ENCODE peak calls at places on chromosomes 16 and 17, in six cellular contexts. One of them, this sample, is unnamed.

GRCh38 chr17:76268015-76268749 is 3.0 kb downstream of the UBALD2 start:
- DNase-seq in heart right ventricle: peak
- DNase-seq in posterior cingulate gyrus: peak
- DNase-seq in GM03348: peak
- DNase-seq in ovary: peak
- DNase-seq in COR-L47: no peak
- DNase-seq in this sample: peak

GRCh38 chr16:6124136-6124535 is 1026.5 kb upstream of the EEF2KMT start:
- DNase-seq in heart right ventricle: no peak
- DNase-seq in posterior cingulate gyrus: no peak
- DNase-seq in GM03348: no peak
- DNase-seq in ovary: no peak
- DNase-seq in COR-L47: no peak
- DNase-seq in this sample: no peak

GRCh38 chr16:79563919-79564318 is 36.6 kb downstream of the MAF start:
- DNase-seq in heart right ventricle: no peak
- DNase-seq in posterior cingulate gyrus: no peak
- DNase-seq in GM03348: no peak
- DNase-seq in ovary: no peak
- DNase-seq in COR-L47: no peak
- DNase-seq in this sample: no peak

GRCh38 chr16:31347445-31347844 is 7.5 kb upstream of the ITGAX start:
- DNase-seq in heart right ventricle: no peak
- DNase-seq in posterior cingulate gyrus: no peak
- DNase-seq in GM03348: no peak
- DNase-seq in ovary: no peak
- DNase-seq in COR-L47: no peak
- DNase-seq in this sample: no peak

GRCh38 chr16:30355144-30355953 is at the start of gene CD2BP2:
- DNase-seq in heart right ventricle: peak
- DNase-seq in posterior cingulate gyrus: peak
- DNase-seq in GM03348: peak
- DNase-seq in ovary: peak
- DNase-seq in COR-L47: peak
- DNase-seq in this sample: peak

GRCh38 chr16:4675864-4676786 is 17.2 kb upstream of the NUDT16L1 start:
- DNase-seq in heart right ventricle: no peak
- DNase-seq in posterior cingulate gyrus: no peak
- DNase-seq in GM03348: no peak
- DNase-seq in ovary: no peak
- DNase-seq in COR-L47: no peak
- DNase-seq in this sample: no peak

GRCh38 chr16:9014389-9014788 is 50.7 kb upstream of the USP7 start:
- DNase-seq in heart right ventricle: no peak
- DNase-seq in posterior cingulate gyrus: peak
- DNase-seq in GM03348: no peak
- DNase-seq in ovary: no peak
- DNase-seq in COR-L47: no peak
- DNase-seq in this sample: no peak

GRCh38 chr17:27600471-27600870 is 30.5 kb upstream of the LGALS9 start:
- DNase-seq in heart right ventricle: no peak
- DNase-seq in posterior cingulate gyrus: no peak
- DNase-seq in GM03348: no peak
- DNase-seq in ovary: no peak
- DNase-seq in COR-L47: no peak
- DNase-seq in this sample: no peak

GRCh38 chr16:17757808-17758207 is 287.0 kb upstream of the XYLT1 start:
- DNase-seq in heart right ventricle: no peak
- DNase-seq in posterior cingulate gyrus: no peak
- DNase-seq in GM03348: no peak
- DNase-seq in ovary: no peak
- DNase-seq in COR-L47: no peak
- DNase-seq in this sample: no peak

GRCh38 chr16:85524630-85525463 is 88.3 kb upstream of the GSE1 start:
- DNase-seq in heart right ventricle: peak
- DNase-seq in posterior cingulate gyrus: no peak
- DNase-seq in GM03348: no peak
- DNase-seq in ovary: no peak
- DNase-seq in COR-L47: peak
- DNase-seq in this sample: peak

GRCh38 chr17:8164815-8165131 is 2.0 kb upstream of the VAMP2 start:
- DNase-seq in heart right ventricle: no peak
- DNase-seq in posterior cingulate gyrus: peak
- DNase-seq in GM03348: no peak
- DNase-seq in ovary: peak
- DNase-seq in COR-L47: no peak
- DNase-seq in this sample: no peak

GRCh38 chr17:68514809-68515208 is 2.6 kb downstream of the PRKAR1A start:
- DNase-seq in heart right ventricle: no peak
- DNase-seq in posterior cingulate gyrus: no peak
- DNase-seq in GM03348: peak
- DNase-seq in ovary: no peak
- DNase-seq in COR-L47: no peak
- DNase-seq in this sample: no peak

GRCh38 chr17:67718325-67718941 is 697 bp downstream of the NOL11 start:
- DNase-seq in heart right ventricle: no peak
- DNase-seq in posterior cingulate gyrus: no peak
- DNase-seq in GM03348: peak
- DNase-seq in ovary: no peak
- DNase-seq in COR-L47: no peak
- DNase-seq in this sample: no peak

GRCh38 chr17:74852237-74853047 is 7.2 kb downstream of the GRIN2C start:
- DNase-seq in heart right ventricle: no peak
- DNase-seq in posterior cingulate gyrus: no peak
- DNase-seq in GM03348: no peak
- DNase-seq in ovary: no peak
- DNase-seq in COR-L47: no peak
- DNase-seq in this sample: no peak

GRCh38 chr17:4877089-4877488 is 22.2 kb upstream of the C17orf107 start:
- DNase-seq in heart right ventricle: no peak
- DNase-seq in posterior cingulate gyrus: peak
- DNase-seq in GM03348: no peak
- DNase-seq in ovary: no peak
- DNase-seq in COR-L47: no peak
- DNase-seq in this sample: no peak

GRCh38 chr17:1149869-1150268 is 29.9 kb downstream of the ABR start:
- DNase-seq in heart right ventricle: no peak
- DNase-seq in posterior cingulate gyrus: no peak
- DNase-seq in GM03348: no peak
- DNase-seq in ovary: no peak
- DNase-seq in COR-L47: no peak
- DNase-seq in this sample: no peak

GRCh38 chr16:50278251-50278650 is 11.9 kb downstream of the ADCY7 start:
- DNase-seq in heart right ventricle: no peak
- DNase-seq in posterior cingulate gyrus: peak
- DNase-seq in GM03348: no peak
- DNase-seq in ovary: no peak
- DNase-seq in COR-L47: no peak
- DNase-seq in this sample: no peak

GRCh38 chr16:55146939-55147338 is 177.1 kb upstream of the IRX6 start:
- DNase-seq in heart right ventricle: no peak
- DNase-seq in posterior cingulate gyrus: no peak
- DNase-seq in GM03348: no peak
- DNase-seq in ovary: no peak
- DNase-seq in COR-L47: no peak
- DNase-seq in this sample: no peak

GRCh38 chr16:77373726-77374125 is 61.1 kb downstream of the ADAMTS18 start:
- DNase-seq in heart right ventricle: no peak
- DNase-seq in posterior cingulate gyrus: no peak
- DNase-seq in GM03348: no peak
- DNase-seq in ovary: no peak
- DNase-seq in COR-L47: no peak
- DNase-seq in this sample: no peak

GRCh38 chr17:75755205-75755901 is 9.6 kb downstream of the GALK1 start:
- DNase-seq in heart right ventricle: no peak
- DNase-seq in posterior cingulate gyrus: no peak
- DNase-seq in GM03348: no peak
- DNase-seq in ovary: no peak
- DNase-seq in COR-L47: no peak
- DNase-seq in this sample: peak

GRCh38 chr16:81804134-81804610 is 25.1 kb downstream of the PLCG2 start:
- DNase-seq in heart right ventricle: no peak
- DNase-seq in posterior cingulate gyrus: no peak
- DNase-seq in GM03348: no peak
- DNase-seq in ovary: no peak
- DNase-seq in COR-L47: no peak
- DNase-seq in this sample: no peak

GRCh38 chr17:60652484-60653247 is 25.0 kb upstream of the BCAS3 start:
- DNase-seq in heart right ventricle: no peak
- DNase-seq in posterior cingulate gyrus: no peak
- DNase-seq in GM03348: no peak
- DNase-seq in ovary: no peak
- DNase-seq in COR-L47: no peak
- DNase-seq in this sample: no peak

GRCh38 chr17:10304758-10305300 is 68.0 kb downstream of the MYH13 start:
- DNase-seq in heart right ventricle: no peak
- DNase-seq in posterior cingulate gyrus: no peak
- DNase-seq in GM03348: no peak
- DNase-seq in ovary: no peak
- DNase-seq in COR-L47: no peak
- DNase-seq in this sample: no peak

GRCh38 chr17:31733326-31733725 is 125.7 kb downstream of the COPRS start:
- DNase-seq in heart right ventricle: no peak
- DNase-seq in posterior cingulate gyrus: no peak
- DNase-seq in GM03348: no peak
- DNase-seq in ovary: no peak
- DNase-seq in COR-L47: no peak
- DNase-seq in this sample: no peak

GRCh38 chr16:22428654-22429053 is 54.2 kb upstream of the CDR2 start:
- DNase-seq in heart right ventricle: peak
- DNase-seq in posterior cingulate gyrus: no peak
- DNase-seq in GM03348: no peak
- DNase-seq in ovary: peak
- DNase-seq in COR-L47: no peak
- DNase-seq in this sample: no peak

GRCh38 chr17:76496464-76496863 is 4.8 kb downstream of the RHBDF2 start:
- DNase-seq in heart right ventricle: no peak
- DNase-seq in posterior cingulate gyrus: no peak
- DNase-seq in GM03348: no peak
- DNase-seq in ovary: no peak
- DNase-seq in COR-L47: no peak
- DNase-seq in this sample: no peak

GRCh38 chr17:4543557-4544026 is 11.6 kb downstream of the MYBBP1A start:
- DNase-seq in heart right ventricle: no peak
- DNase-seq in posterior cingulate gyrus: peak
- DNase-seq in GM03348: no peak
- DNase-seq in ovary: no peak
- DNase-seq in COR-L47: no peak
- DNase-seq in this sample: no peak

GRCh38 chr16:22878955-22879354 is 65.0 kb downstream of the HS3ST2 start:
- DNase-seq in heart right ventricle: no peak
- DNase-seq in posterior cingulate gyrus: no peak
- DNase-seq in GM03348: no peak
- DNase-seq in ovary: no peak
- DNase-seq in COR-L47: no peak
- DNase-seq in this sample: no peak

GRCh38 chr17:75742337-75742736 is 21.1 kb downstream of the ITGB4 start:
- DNase-seq in heart right ventricle: no peak
- DNase-seq in posterior cingulate gyrus: no peak
- DNase-seq in GM03348: no peak
- DNase-seq in ovary: no peak
- DNase-seq in COR-L47: no peak
- DNase-seq in this sample: no peak

This sample was measured in sciatic nerve.